ENCODE peak calls at places on chromosomes 1 and 21, in eight cellular contexts. V, X, I, L, D, K, U and T are unnamed samples.

GRCh38 chr1:63774617-63775417 is 1.0 kb downstream of the ROR1 start:
- DNase-seq in V (no peak), X (peak), I (no peak), L (peak), D (peak), K (peak), U (no peak), T (peak)

GRCh38 chr1:36857761-36858160 is 176.6 kb downstream of the GRIK3 start:
- DNase-seq in V (no peak), X (no peak), I (no peak), L (no peak), D (no peak), K (peak), U (no peak), T (peak)

GRCh38 chr1:217717959-217718358 is 86.8 kb downstream of the SPATA17 start:
- DNase-seq in V (no peak), X (no peak), I (no peak), L (no peak), D (no peak), K (no peak), U (no peak), T (no peak)

GRCh38 chr1:153612755-153613331 is at the start of gene S100A16:
- DNase-seq in V (peak), X (peak), I (no peak), L (peak), D (no peak), K (peak), U (no peak), T (no peak)

GRCh38 chr1:18288609-18289219 is 181.1 kb downstream of the IGSF21 start:
- DNase-seq in V (no peak), X (no peak), I (no peak), L (no peak), D (peak), K (peak), U (no peak), T (no peak)

GRCh38 chr21:38351961-38352521 is 95.2 kb downstream of the KCNJ15 start:
- DNase-seq in V (no peak), X (peak), I (no peak), L (peak), D (no peak), K (peak), U (no peak), T (peak)

GRCh38 chr1:22641906-22642636 is 1.4 kb upstream of the C1QC start:
- DNase-seq in V (peak), X (peak), I (peak), L (peak), D (peak), K (peak), U (peak), T (peak)

GRCh38 chr21:28885853-28886177 is 106.9 kb downstream of the LTN1 start:
- DNase-seq in V (no peak), X (peak), I (no peak), L (no peak), D (no peak), K (no peak), U (no peak), T (no peak)

GRCh38 chr1:119061700-119062099 is 73.6 kb upstream of the TBX15 start:
- DNase-seq in V (no peak), X (no peak), I (no peak), L (no peak), D (no peak), K (no peak), U (no peak), T (no peak)

GRCh38 chr1:241641748-241642592 is 1.8 kb upstream of the CHML start:
- DNase-seq in V (no peak), X (peak), I (no peak), L (no peak), D (no peak), K (no peak), U (no peak), T (no peak)

GRCh38 chr1:161492827-161493226 is 12.4 kb upstream of the FCGR2A start:
- DNase-seq in V (no peak), X (no peak), I (no peak), L (no peak), D (no peak), K (no peak), U (peak), T (no peak)

GRCh38 chr1:61403863-61404615 is 320.9 kb downstream of the TM2D1 start:
- DNase-seq in V (no peak), X (no peak), I (no peak), L (no peak), D (no peak), K (no peak), U (no peak), T (no peak)

GRCh38 chr1:223339861-223340260 is 24.1 kb downstream of the SUSD4 start:
- DNase-seq in V (no peak), X (no peak), I (no peak), L (no peak), D (no peak), K (no peak), U (no peak), T (no peak)